ENCODE peak calls at places on chromosomes 4 and X, in nine cellular contexts. T, B, A, Q, N, E, H, D and L are unnamed samples.

GRCh38 chr4:118772149-118773081 is 63.5 kb downstream of the SEC24D start:
- DNase-seq in N (no peak), A (no peak), D (no peak), Q (peak; percentile 55), H (no peak), E (peak; percentile 82), T (peak; percentile 65), B (no peak), L (no peak)

GRCh38 chr4:104866809-104867208 is 279.9 kb upstream of the TET2 start:
- DNase-seq in B (no peak), E (no peak), Q (no peak), A (no peak), T (no peak), H (no peak), D (no peak), N (no peak), L (no peak)

GRCh38 chr4:113837397-113837796 is 75.9 kb upstream of the CAMK2D start:
- DNase-seq in N (no peak), T (no peak), A (no peak), H (no peak), Q (peak; percentile 51), B (no peak), E (peak; percentile 89), D (peak; percentile 89), L (peak; percentile 91)

GRCh38 chr4:76458829-76459228 is 23.8 kb downstream of the SHROOM3 start:
- DNase-seq in N (no peak), Q (no peak), H (no peak), D (no peak), B (no peak), T (no peak), E (no peak), A (no peak), L (no peak)

GRCh38 chr4:129085472-129085871 is 7.9 kb downstream of the SCLT1 start:
- DNase-seq in E (no peak), A (no peak), Q (no peak), D (no peak), T (no peak), N (no peak), H (no peak), B (no peak), L (no peak)

GRCh38 chrX:108250654-108251579 is 159.3 kb downstream of the ATG4A start:
- DNase-seq in B (no peak), A (no peak), N (no peak), Q (no peak), D (no peak), E (no peak), H (no peak), T (no peak), L (no peak)

GRCh38 chr4:138236035-138236434 is 6.1 kb downstream of the SLC7A11 start:
- DNase-seq in A (no peak), D (no peak), Q (no peak), B (no peak), T (no peak), N (no peak), H (no peak), E (no peak), L (no peak)

GRCh38 chr4:168679397-168680176 is 182.7 kb downstream of the PALLD start:
- DNase-seq in T (no peak), Q (no peak), E (no peak), D (no peak), A (no peak), H (no peak), B (no peak), N (no peak), L (no peak)

GRCh38 chr4:128249787-128250668 is 37.6 kb downstream of the PGRMC2 start:
- DNase-seq in N (no peak), E (no peak), T (no peak), Q (no peak), D (no peak), A (no peak), H (no peak), B (no peak), L (no peak)

GRCh38 chr4:42401171-42401570 is 3.9 kb downstream of the SHISA3 start:
- DNase-seq in A (no peak), D (no peak), H (no peak), Q (peak; percentile 16), N (no peak), B (no peak), E (no peak), T (peak; percentile 18), L (no peak)

GRCh38 chr4:158914178-158914577 is 145.4 kb downstream of the FNIP2 start:
- DNase-seq in T (no peak), B (no peak), Q (peak; percentile 13), H (no peak), A (no peak), N (no peak), E (peak; percentile 64), D (no peak), L (no peak)